ENCODE peak calls at places on chromosomes 12 and 14, in ten cellular contexts. M is right atrium auricular region, E is NCI-H526, H is HEK293T, Z is OCI-LY7, C is T-cell, J is dermis microvascular lymphatic vessel endothelial cell, W is T-helper 2 cell, K is NCI-H69, X is posterior cingulate gyrus. O is an unnamed sample.

GRCh38 chr14:72613196-72613974 is 280.5 kb downstream of the DPF3 start:
- DNase-seq in M (peak), E (no peak), H (no peak), Z (no peak), C (no peak), J (peak), W (no peak), K (peak), X (no peak), O (peak)

GRCh38 chr12:119679081-119679480 is 11.1 kb downstream of the PRKAB1 start:
- DNase-seq in M (no peak), E (no peak), H (no peak), Z (no peak), C (no peak), J (no peak), W (no peak), K (peak), X (no peak), O (no peak)

GRCh38 chr12:93870020-93870795 is 193.0 kb downstream of the CRADD start:
- DNase-seq in M (no peak), E (no peak), H (no peak), Z (no peak), C (no peak), J (no peak), W (no peak), K (no peak), X (no peak), O (no peak)

GRCh38 chr14:78341827-78342389 is 171.7 kb downstream of the NRXN3 start:
- DNase-seq in M (no peak), E (no peak), H (no peak), Z (no peak), C (no peak), J (no peak), W (no peak), K (peak), X (no peak), O (no peak)

GRCh38 chr12:130081420-130081819 is 80.8 kb upstream of the FZD10 start:
- DNase-seq in M (no peak), E (no peak), H (no peak), Z (no peak), C (no peak), J (no peak), W (no peak), K (no peak), X (no peak), O (no peak)

GRCh38 chr14:101462726-101463565 is 98.3 kb upstream of the DIO3 start:
- DNase-seq in M (peak), E (no peak), H (no peak), Z (no peak), C (no peak), J (no peak), W (no peak), K (no peak), X (no peak), O (peak)

GRCh38 chr12:462936-463705 is 3.4 kb downstream of the B4GALNT3 start:
- DNase-seq in M (no peak), E (no peak), H (no peak), Z (no peak), C (no peak), J (no peak), W (peak), K (peak), X (no peak), O (no peak)

GRCh38 chr14:104421892-104422291 is 157.7 kb upstream of the C14orf180 start:
- DNase-seq in M (peak), E (no peak), H (no peak), Z (no peak), C (no peak), J (no peak), W (no peak), K (no peak), X (no peak), O (no peak)

GRCh38 chr14:106308839-106309389 is 782.5 kb downstream of the TMEM121 start:
- DNase-seq in M (no peak), E (no peak), H (no peak), Z (peak), C (peak), J (peak), W (peak), K (peak), X (no peak), O (no peak)

GRCh38 chr12:117830471-117830870 is 138.3 kb downstream of the KSR2 start:
- DNase-seq in M (no peak), E (no peak), H (no peak), Z (no peak), C (no peak), J (no peak), W (no peak), K (no peak), X (no peak), O (no peak)

GRCh38 chr14:68191567-68192321 is 372.2 kb downstream of the RAD51B start:
- DNase-seq in M (no peak), E (no peak), H (peak), Z (no peak), C (no peak), J (no peak), W (no peak), K (peak), X (no peak), O (no peak)

GRCh38 chr14:68177728-68178127 is 358.1 kb downstream of the RAD51B start:
- DNase-seq in M (no peak), E (no peak), H (no peak), Z (no peak), C (no peak), J (no peak), W (no peak), K (peak), X (no peak), O (no peak)

GRCh38 chr14:80325688-80326087 is 114.4 kb upstream of the DIO2 start:
- DNase-seq in M (no peak), E (no peak), H (no peak), Z (no peak), C (no peak), J (no peak), W (no peak), K (no peak), X (no peak), O (no peak)

GRCh38 chr12:4214912-4215861 is 58.4 kb upstream of the CCND2 start:
- DNase-seq in M (peak), E (no peak), H (no peak), Z (no peak), C (peak), J (no peak), W (peak), K (no peak), X (no peak), O (peak)

GRCh38 chr12:1552978-1553471 is 41.4 kb downstream of the FBXL14 start:
- DNase-seq in M (no peak), E (no peak), H (no peak), Z (peak), C (no peak), J (no peak), W (no peak), K (no peak), X (no peak), O (no peak)

GRCh38 chr14:94640721-94641631 is 28.8 kb downstream of the SERPINA3 start:
- DNase-seq in M (no peak), E (no peak), H (no peak), Z (no peak), C (no peak), J (no peak), W (no peak), K (no peak), X (no peak), O (no peak)

GRCh38 chr14:71692496-71692895 is 239.7 kb upstream of the RGS6 start:
- DNase-seq in M (no peak), E (no peak), H (no peak), Z (no peak), C (no peak), J (peak), W (no peak), K (peak), X (no peak), O (no peak)

GRCh38 chr12:93970892-93971688 is 177.3 kb upstream of the PLXNC1 start:
- DNase-seq in M (no peak), E (no peak), H (no peak), Z (no peak), C (no peak), J (no peak), W (no peak), K (peak), X (no peak), O (no peak)

GRCh38 chr12:1041478-1041877 is 50.5 kb downstream of the ERC1 start:
- DNase-seq in M (no peak), E (no peak), H (no peak), Z (no peak), C (no peak), J (no peak), W (no peak), K (no peak), X (no peak), O (no peak)

GRCh38 chr14:49895480-49895879 is 2.6 kb downstream of the ARF6 start:
- DNase-seq in M (no peak), E (no peak), H (no peak), Z (peak), C (no peak), J (peak), W (no peak), K (peak), X (no peak), O (no peak)

GRCh38 chr12:28558232-28558631 is 368.0 kb downstream of the CCDC91 start:
- DNase-seq in M (no peak), E (no peak), H (no peak), Z (no peak), C (no peak), J (no peak), W (no peak), K (no peak), X (no peak), O (no peak)

GRCh38 chr12:124941170-124941527 is 26.7 kb upstream of the UBC start:
- DNase-seq in M (no peak), E (no peak), H (no peak), Z (no peak), C (no peak), J (no peak), W (no peak), K (no peak), X (no peak), O (no peak)

GRCh38 chr12:63899396-63899795 is 54.9 kb downstream of the SRGAP1 start:
- DNase-seq in M (no peak), E (no peak), H (no peak), Z (no peak), C (no peak), J (no peak), W (no peak), K (peak), X (no peak), O (no peak)

GRCh38 chr12:53048780-53049401 is 974 bp upstream of the TNS2 start:
- DNase-seq in M (no peak), E (peak), H (no peak), Z (no peak), C (no peak), J (peak), W (no peak), K (peak), X (no peak), O (no peak)

GRCh38 chr14:91323671-91324605 is 79.4 kb upstream of the GPR68 start:
- DNase-seq in M (peak), E (peak), H (peak), Z (peak), C (peak), J (peak), W (peak), K (peak), X (peak), O (no peak)

GRCh38 chr12:47736877-47737676 is 11.8 kb upstream of the ENDOU start:
- DNase-seq in M (peak), E (no peak), H (no peak), Z (no peak), C (no peak), J (no peak), W (no peak), K (peak), X (peak), O (peak)

GRCh38 chr14:99476864-99477263 is 3.8 kb downstream of the SETD3 start:
- DNase-seq in M (no peak), E (no peak), H (no peak), Z (no peak), C (no peak), J (no peak), W (no peak), K (no peak), X (no peak), O (no peak)

GRCh38 chr14:92552066-92552465 is 38.5 kb downstream of the RIN3 start:
- DNase-seq in M (no peak), E (no peak), H (no peak), Z (no peak), C (no peak), J (no peak), W (no peak), K (no peak), X (no peak), O (no peak)

O was measured in vagina.